ENCODE peak calls at places on chromosomes 12 and 14, in five cellular contexts. W is hepatocyte, P is transverse colon, M is heart right ventricle, B is adrenal gland. L is an unnamed sample.

GRCh38 chr14:80850197-80850814 is 91.2 kb downstream of the CEP128 start:
- DNase-seq in W (peak), P (no peak), M (no peak), B (no peak), L (no peak)

GRCh38 chr12:106918746-106919145 is 37.0 kb upstream of the TMEM263 start:
- DNase-seq in W (peak), P (no peak), M (no peak), B (no peak), L (no peak)

GRCh38 chr12:86117711-86118110 is 138.5 kb downstream of the MGAT4C start:
- DNase-seq in W (no peak), P (no peak), M (no peak), B (no peak), L (no peak)

GRCh38 chr12:52434096-52434733 is at the start of gene KRT75:
- DNase-seq in W (no peak), P (no peak), M (no peak), B (no peak), L (no peak)

GRCh38 chr14:79294506-79294905 is 916.8 kb downstream of the DIO2 start:
- DNase-seq in W (no peak), P (no peak), M (no peak), B (no peak), L (no peak)

GRCh38 chr12:17411662-17412061 is 678.3 kb downstream of the RERGL start:
- DNase-seq in W (no peak), P (no peak), M (no peak), B (no peak), L (no peak)

GRCh38 chr12:122669397-122670070 is 33.6 kb downstream of the HCAR2 start:
- DNase-seq in W (no peak), P (no peak), M (no peak), B (peak), L (no peak)

GRCh38 chr12:113373966-113374365 is 15.6 kb downstream of the PLBD2 start:
- DNase-seq in W (no peak), P (no peak), M (no peak), B (no peak), L (no peak)

GRCh38 chr12:115998119-115998633 is 279.3 kb downstream of the MED13L start:
- DNase-seq in W (peak), P (peak), M (no peak), B (no peak), L (no peak)

GRCh38 chr12:112939761-112940357 is 1.6 kb downstream of the OAS3 start:
- DNase-seq in W (no peak), P (no peak), M (no peak), B (no peak), L (no peak)

GRCh38 chr12:63056649-63057048 is 94.4 kb downstream of the AVPR1A start:
- DNase-seq in W (no peak), P (no peak), M (no peak), B (no peak), L (no peak)

GRCh38 chr14:97687944-97688625 is 890.9 kb downstream of the VRK1 start:
- DNase-seq in W (no peak), P (no peak), M (no peak), B (no peak), L (no peak)

GRCh38 chr12:80708535-80709328 is 1.3 kb downstream of the MYF6 start:
- DNase-seq in W (no peak), P (no peak), M (no peak), B (no peak), L (peak)

GRCh38 chr12:130097798-130098255 is 64.4 kb upstream of the FZD10 start:
- DNase-seq in W (peak), P (no peak), M (no peak), B (no peak), L (no peak)

GRCh38 chr14:51430600-51430999 is 190.6 kb downstream of the TMX1 start:
- DNase-seq in W (no peak), P (no peak), M (no peak), B (no peak), L (no peak)

DNA sequence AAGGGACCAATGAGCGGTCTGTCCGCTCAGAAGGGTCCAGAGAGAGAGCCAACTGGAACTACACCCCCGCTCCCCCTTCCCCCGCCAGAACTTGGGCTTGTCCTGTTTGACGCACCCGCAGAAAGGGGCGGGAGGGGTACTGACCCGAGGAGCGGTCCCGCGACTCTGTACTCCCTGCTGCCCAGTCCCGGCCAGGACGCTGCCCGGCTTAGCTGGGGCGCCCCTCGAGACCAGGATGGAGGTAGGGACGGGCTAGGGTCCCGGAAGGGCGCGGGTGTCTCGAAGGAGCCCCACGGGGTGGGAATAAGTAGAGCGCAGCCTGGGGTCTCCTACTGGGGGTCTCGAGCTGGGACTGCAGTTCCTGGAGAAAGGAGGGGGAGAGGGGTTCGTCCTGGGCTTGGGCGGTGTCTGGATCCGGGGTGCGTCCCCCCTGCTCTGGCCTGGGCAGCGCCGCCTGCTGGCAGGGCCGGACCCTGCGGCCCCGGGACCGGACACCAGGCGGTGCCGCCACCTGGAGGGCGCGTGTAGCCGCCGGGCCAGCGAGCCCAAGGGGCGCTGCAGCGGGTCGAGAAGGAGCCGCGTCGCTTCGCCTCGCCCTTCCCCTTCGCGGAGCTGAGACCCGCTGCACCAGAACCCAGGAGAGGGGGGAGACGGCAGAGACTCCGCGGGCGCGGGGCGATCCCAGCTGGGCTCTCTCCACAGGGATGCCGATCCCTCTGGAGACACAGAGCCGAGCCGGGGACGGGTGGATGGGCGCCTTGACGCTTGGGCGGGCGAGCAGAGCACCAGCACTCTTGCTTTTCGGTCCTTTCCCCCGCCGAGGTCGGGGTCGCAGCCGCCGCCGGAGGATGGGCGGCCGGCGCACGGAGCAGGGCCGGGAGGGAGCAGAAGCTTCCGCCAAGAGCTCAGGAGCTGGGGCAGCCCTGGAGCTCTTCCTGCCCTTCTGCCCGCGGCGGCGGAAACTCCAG is 3.7 kb upstream of the CACNB3 start:
- DNase-seq in W (peak), P (peak), M (peak), B (peak), L (peak)
- H3K27ac ChIP-seq in W (peak), P (peak), M (peak), B (peak), L (peak)

GRCh38 chr12:38903596-38903995 is 1.8 kb downstream of the CPNE8 start:
- DNase-seq in W (no peak), P (no peak), M (no peak), B (no peak), L (no peak)
- H3K4me3 ChIP-seq in W (no peak), P (no peak), M (peak), B (peak), L (no peak)

GRCh38 chr12:50574621-50575348 is 70.0 kb downstream of the DIP2B start:
- DNase-seq in W (no peak), P (no peak), M (no peak), B (no peak), L (no peak)
- H3K27ac ChIP-seq in W (peak), P (no peak), M (no peak), B (peak), L (no peak)

GRCh38 chr14:77593501-77593911 is 22.9 kb downstream of the SPTLC2 start:
- DNase-seq in W (no peak), P (no peak), M (no peak), B (no peak), L (no peak)

GRCh38 chr14:77590845-77591506 is 25.5 kb downstream of the SPTLC2 start:
- DNase-seq in W (no peak), P (no peak), M (no peak), B (no peak), L (no peak)

GRCh38 chr14:77584809-77585208 is 31.6 kb downstream of the SPTLC2 start:
- DNase-seq in W (no peak), P (no peak), M (no peak), B (peak), L (no peak)

GRCh38 chr14:77583657-77584056 is 32.8 kb downstream of the SPTLC2 start:
- DNase-seq in W (no peak), P (no peak), M (no peak), B (no peak), L (no peak)

GRCh38 chr14:77589099-77589498 is 27.3 kb downstream of the SPTLC2 start:
- DNase-seq in W (no peak), P (no peak), M (no peak), B (no peak), L (no peak)
- H3K4me3 ChIP-seq in W (no peak), P (no peak), M (no peak), B (no peak), L (no peak)

DNA sequence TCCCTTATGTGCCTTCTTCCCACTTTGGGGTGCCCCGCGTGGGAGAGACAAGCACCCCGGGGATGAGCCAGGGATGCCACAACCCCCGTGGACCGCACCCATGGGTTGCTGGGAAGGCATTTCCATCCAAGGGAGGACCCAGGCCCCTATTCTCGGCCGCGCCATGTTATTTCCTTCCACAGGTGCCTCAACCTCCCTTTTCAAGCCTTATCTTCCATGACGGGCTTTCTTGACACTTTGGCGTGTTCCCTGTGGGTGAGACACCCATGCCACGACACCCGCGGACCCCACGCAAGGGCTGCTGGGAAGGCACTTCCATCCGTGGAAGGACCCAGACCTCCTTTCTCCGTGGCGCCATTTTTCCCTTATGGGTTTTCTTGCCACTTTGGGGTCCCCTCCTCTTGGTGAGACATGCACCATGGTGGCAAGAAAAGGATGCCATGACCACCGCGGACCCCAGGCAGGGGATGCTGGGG is 269.2 kb downstream of the ALG10 start:
- DNase-seq in W (no peak), P (peak), M (no peak), B (no peak), L (peak)
- H3K27ac ChIP-seq in W (no peak), P (no peak), M (no peak), B (no peak), L (no peak)